ENCODE peak calls at places on chromosome 1, in four cellular contexts. B, C, F and Z are unnamed samples. For H3K27me3 and H3K36me3, the result is how much of the 10 kb centered on the place peaks cover.

GRCh38 chr1:245365071-245365470 is 210.3 kb downstream of the KIF26B start:
- DNase-seq in C (no peak), B (no peak), F (no peak), Z (no peak)

GRCh38 chr1:6625579-6626149 is 996 bp downstream of the THAP3 start:
- DNase-seq in F (peak), C (no peak), B (no peak), Z (no peak)

GRCh38 chr1:21292503-21292990 is 2.3 kb upstream of the ECE1 start:
- DNase-seq in F (no peak), C (no peak), B (no peak), Z (no peak)

GRCh38 chr1:53328490-53329182 is 766 bp upstream of the LRP8 start:
- DNase-seq in C (peak), B (no peak), F (no peak), Z (peak)

GRCh38 chr1:160400646-160401486 is 502 bp downstream of the VANGL2 start:
- DNase-seq in C (no peak), B (no peak), F (no peak), Z (peak)

GRCh38 chr1:109874445-109874844 is 36.2 kb upstream of the CSF1 start:
- DNase-seq in F (no peak), B (no peak), C (no peak), Z (peak)

GRCh38 chr1:15039017-15039648 is 114.4 kb upstream of the TMEM51 start:
- DNase-seq in B (no peak), F (no peak), C (no peak), Z (no peak)

GRCh38 chr1:90371106-90371813 is 345.8 kb downstream of the BARHL2 start:
- DNase-seq in F (peak), B (no peak), C (no peak), Z (no peak)

GRCh38 chr1:209607102-209607794 is 23.7 kb downstream of the CAMK1G start:
- DNase-seq in F (peak), B (no peak), C (no peak), Z (no peak)

GRCh38 chr1:232110281-232111090 is 483.9 kb downstream of the DISC1 start:
- DNase-seq in F (no peak), B (no peak), C (no peak), Z (peak)

GRCh38 chr1:164423136-164423535 is 135.8 kb upstream of the PBX1 start:
- DNase-seq in F (no peak), C (no peak), B (no peak), Z (no peak)

GRCh38 chr1:3598051-3598471 is 13.2 kb downstream of the MEGF6 start:
- DNase-seq in C (no peak), F (no peak), B (peak), Z (peak)

GRCh38 chr1:177171536-177172123 is 872 bp downstream of the BRINP2 start:
- DNase-seq in C (no peak), F (no peak), B (no peak), Z (no peak)

GRCh38 chr1:208858738-208859137 is 614.6 kb upstream of the PLXNA2 start:
- DNase-seq in F (no peak), B (no peak), C (no peak), Z (no peak)

GRCh38 chr1:230247921-230248778 is 178.0 kb downstream of the PGBD5 start:
- DNase-seq in B (no peak), C (no peak), F (no peak), Z (no peak)

GRCh38 chr1:179230251-179230650 is 774 bp upstream of the ABL2 start:
- DNase-seq in B (no peak), F (peak), C (no peak), Z (no peak)

GRCh38 chr1:51175278-51175677 is 60.8 kb upstream of the RNF11 start:
- DNase-seq in F (no peak), B (no peak), C (no peak), Z (no peak)
- H3K4me3 ChIP-seq in F (no peak), B (no peak), C (no peak), Z (no peak)

GRCh38 chr1:201125805-201126204 is 1.2 kb downstream of the ASCL5 start:
- DNase-seq in F (no peak), C (no peak), B (no peak), Z (no peak)
- H3K27me3 ChIP-seq in F (under half), C (under half), B (half or more), Z (under half)

GRCh38 chr1:39751595-39751994 is 12.9 kb downstream of the PPIE start:
- DNase-seq in B (no peak), C (no peak), F (no peak), Z (no peak)
- H3K36me3 ChIP-seq in B (half or more), C (under half), F (half or more), Z (under half)

GRCh38 chr1:174397261-174397660 is 50.5 kb upstream of the GPR52 start:
- DNase-seq in F (no peak), C (no peak), B (no peak), Z (no peak)
- H3K4me3 ChIP-seq in F (no peak), C (no peak), B (no peak), Z (no peak)

GRCh38 chr1:155079487-155080249 is 1.0 kb downstream of the EFNA3 start:
- DNase-seq in B (no peak), F (no peak), C (no peak), Z (peak)
- H3K27me3 ChIP-seq in B (half or more), F (under half), C (under half), Z (half or more)